ENCODE peak calls at places on chromosome 1, in five cellular contexts. One of them, this sample, is unnamed.

GRCh38 chr1:7704214-7705047 is 66.7 kb upstream of the VAMP3 start:
- DNase-seq in fibroblast of lung: peak; percentile 85
- DNase-seq in neural progenitor cell: peak; percentile 98
- DNase-seq in GM23338: peak; percentile 96
- DNase-seq in keratinocyte: peak; percentile 25
- DNase-seq in this sample: peak; percentile 97

GRCh38 chr1:25820247-25821111 is 725 bp downstream of the MTFR1L start:
- DNase-seq in fibroblast of lung: peak; percentile 61
- DNase-seq in neural progenitor cell: peak; percentile 76
- DNase-seq in GM23338: peak; percentile 80
- DNase-seq in keratinocyte: no peak
- DNase-seq in this sample: peak; percentile 78

GRCh38 chr1:199956005-199956404 is 71.5 kb upstream of the NR5A2 start:
- DNase-seq in fibroblast of lung: no peak
- DNase-seq in neural progenitor cell: peak; percentile 16
- DNase-seq in GM23338: no peak
- DNase-seq in keratinocyte: no peak
- DNase-seq in this sample: peak; percentile 37

GRCh38 chr1:186183219-186183618 is 191.8 kb downstream of the TPR start:
- DNase-seq in fibroblast of lung: peak; percentile 68
- DNase-seq in neural progenitor cell: no peak
- DNase-seq in GM23338: no peak
- DNase-seq in keratinocyte: peak; percentile 67
- DNase-seq in this sample: no peak

GRCh38 chr1:24952413-24952841 is 22.4 kb upstream of the RUNX3 start:
- DNase-seq in fibroblast of lung: no peak
- DNase-seq in neural progenitor cell: no peak
- DNase-seq in GM23338: no peak
- DNase-seq in keratinocyte: peak; percentile 40
- DNase-seq in this sample: no peak

GRCh38 chr1:225880636-225881035 is 1.5 kb downstream of the TMEM63A start:
- DNase-seq in fibroblast of lung: no peak
- DNase-seq in neural progenitor cell: no peak
- DNase-seq in GM23338: no peak
- DNase-seq in keratinocyte: no peak
- DNase-seq in this sample: no peak

GRCh38 chr1:68015960-68016359 is 34.5 kb downstream of the DIRAS3 start:
- DNase-seq in fibroblast of lung: no peak
- DNase-seq in neural progenitor cell: no peak
- DNase-seq in GM23338: no peak
- DNase-seq in keratinocyte: no peak
- DNase-seq in this sample: no peak

GRCh38 chr1:220300442-220301121 is 28.3 kb upstream of the RAB3GAP2 start:
- DNase-seq in fibroblast of lung: peak; percentile 93
- DNase-seq in neural progenitor cell: peak; percentile 39
- DNase-seq in GM23338: peak; percentile 64
- DNase-seq in keratinocyte: peak; percentile 19
- DNase-seq in this sample: peak; percentile 88

GRCh38 chr1:19654886-19655717 is 9.6 kb upstream of the HTR6 start:
- DNase-seq in fibroblast of lung: no peak
- DNase-seq in neural progenitor cell: no peak
- DNase-seq in GM23338: no peak
- DNase-seq in keratinocyte: no peak
- DNase-seq in this sample: no peak

GRCh38 chr1:86503477-86504129 is 34.9 kb downstream of the CLCA1 start:
- DNase-seq in fibroblast of lung: no peak
- DNase-seq in neural progenitor cell: peak; percentile 33
- DNase-seq in GM23338: peak; percentile 34
- DNase-seq in keratinocyte: no peak
- DNase-seq in this sample: peak; percentile 35

GRCh38 chr1:86504130-86504479 is 35.4 kb downstream of the CLCA1 start:
- DNase-seq in fibroblast of lung: peak; percentile 44
- DNase-seq in neural progenitor cell: peak; percentile 40
- DNase-seq in GM23338: peak; percentile 12
- DNase-seq in keratinocyte: no peak
- DNase-seq in this sample: peak; percentile 39

GRCh38 chr1:86502721-86503430 is 34.1 kb downstream of the CLCA1 start:
- DNase-seq in fibroblast of lung: peak; percentile 41
- DNase-seq in neural progenitor cell: peak; percentile 58
- DNase-seq in GM23338: peak; percentile 94
- DNase-seq in keratinocyte: peak; percentile 42
- DNase-seq in this sample: peak; percentile 82

GRCh38 chr1:86500731-86501130 is 32.0 kb downstream of the CLCA1 start:
- DNase-seq in fibroblast of lung: no peak
- DNase-seq in neural progenitor cell: no peak
- DNase-seq in GM23338: no peak
- DNase-seq in keratinocyte: no peak
- DNase-seq in this sample: no peak

GRCh38 chr1:86499987-86500593 is 31.4 kb downstream of the CLCA1 start:
- DNase-seq in fibroblast of lung: no peak
- DNase-seq in neural progenitor cell: peak; percentile 81
- DNase-seq in GM23338: peak; percentile 93
- DNase-seq in keratinocyte: no peak
- DNase-seq in this sample: peak; percentile 70
- H2AFZ ChIP-seq in fibroblast of lung: no peak overlapping the region
- H2AFZ ChIP-seq in neural progenitor cell: no peak overlapping the region
- H2AFZ ChIP-seq in GM23338: no peak overlapping the region
- H2AFZ ChIP-seq in keratinocyte: no peak overlapping the region
- H2AFZ ChIP-seq in this sample: no peak overlapping the region

GRCh38 chr1:39928809-39929587 is 25.9 kb upstream of the MFSD2A start:
- DNase-seq in fibroblast of lung: no peak
- DNase-seq in neural progenitor cell: no peak
- DNase-seq in GM23338: no peak
- DNase-seq in keratinocyte: no peak
- DNase-seq in this sample: no peak

GRCh38 chr1:39926820-39927219 is 25.1 kb upstream of the MYCL start:
- DNase-seq in fibroblast of lung: no peak
- DNase-seq in neural progenitor cell: no peak
- DNase-seq in GM23338: no peak
- DNase-seq in keratinocyte: no peak
- DNase-seq in this sample: no peak

GRCh38 chr1:39925727-39926342 is 24.1 kb upstream of the MYCL start:
- DNase-seq in fibroblast of lung: no peak
- DNase-seq in neural progenitor cell: no peak
- DNase-seq in GM23338: no peak
- DNase-seq in keratinocyte: no peak
- DNase-seq in this sample: no peak

GRCh38 chr1:39927538-39927937 is 25.8 kb upstream of the MYCL start:
- DNase-seq in fibroblast of lung: no peak
- DNase-seq in neural progenitor cell: no peak
- DNase-seq in GM23338: no peak
- DNase-seq in keratinocyte: no peak
- DNase-seq in this sample: no peak

DNA sequence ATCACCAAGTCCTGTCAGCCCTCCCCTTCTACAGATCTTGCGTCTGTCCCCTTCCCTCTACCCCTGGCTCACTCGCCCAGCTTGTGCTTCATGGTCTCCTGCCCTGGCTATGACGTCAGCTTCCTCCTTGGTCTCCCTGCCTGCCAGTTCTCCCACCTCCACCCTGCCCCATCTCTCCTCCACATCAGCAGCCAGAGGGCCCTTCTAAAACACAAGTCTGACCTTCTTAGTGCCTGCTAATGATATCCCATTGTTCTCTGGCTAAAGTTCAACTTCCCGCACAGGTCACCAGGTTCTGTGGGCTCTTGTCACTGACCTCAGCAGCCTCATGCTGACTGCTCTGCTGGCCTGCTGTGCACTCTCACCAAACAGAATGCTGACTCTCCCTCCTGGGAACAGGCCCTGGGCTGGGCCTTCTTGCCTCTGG is 24.6 kb upstream of the MYCL start:
- DNase-seq in fibroblast of lung: peak; percentile 33
- DNase-seq in neural progenitor cell: no peak
- DNase-seq in GM23338: no peak
- DNase-seq in keratinocyte: no peak
- DNase-seq in this sample: no peak
- H2AFZ ChIP-seq in fibroblast of lung: no peak overlapping the region
- H2AFZ ChIP-seq in neural progenitor cell: no peak overlapping the region
- H2AFZ ChIP-seq in GM23338: no peak overlapping the region
- H2AFZ ChIP-seq in keratinocyte: peak overlapping the region; percentile 1
- H2AFZ ChIP-seq in this sample: no peak overlapping the region

GRCh38 chr1:65425697-65426096 is 5.2 kb downstream of the LEPR start:
- DNase-seq in fibroblast of lung: peak; percentile 88
- DNase-seq in neural progenitor cell: peak; percentile 18
- DNase-seq in GM23338: peak; percentile 69
- DNase-seq in keratinocyte: no peak
- DNase-seq in this sample: no peak
- H2AFZ ChIP-seq in fibroblast of lung: no peak overlapping the region
- H2AFZ ChIP-seq in neural progenitor cell: no peak overlapping the region
- H2AFZ ChIP-seq in GM23338: no peak overlapping the region
- H2AFZ ChIP-seq in keratinocyte: no peak overlapping the region
- H2AFZ ChIP-seq in this sample: no peak overlapping the region

DNA sequence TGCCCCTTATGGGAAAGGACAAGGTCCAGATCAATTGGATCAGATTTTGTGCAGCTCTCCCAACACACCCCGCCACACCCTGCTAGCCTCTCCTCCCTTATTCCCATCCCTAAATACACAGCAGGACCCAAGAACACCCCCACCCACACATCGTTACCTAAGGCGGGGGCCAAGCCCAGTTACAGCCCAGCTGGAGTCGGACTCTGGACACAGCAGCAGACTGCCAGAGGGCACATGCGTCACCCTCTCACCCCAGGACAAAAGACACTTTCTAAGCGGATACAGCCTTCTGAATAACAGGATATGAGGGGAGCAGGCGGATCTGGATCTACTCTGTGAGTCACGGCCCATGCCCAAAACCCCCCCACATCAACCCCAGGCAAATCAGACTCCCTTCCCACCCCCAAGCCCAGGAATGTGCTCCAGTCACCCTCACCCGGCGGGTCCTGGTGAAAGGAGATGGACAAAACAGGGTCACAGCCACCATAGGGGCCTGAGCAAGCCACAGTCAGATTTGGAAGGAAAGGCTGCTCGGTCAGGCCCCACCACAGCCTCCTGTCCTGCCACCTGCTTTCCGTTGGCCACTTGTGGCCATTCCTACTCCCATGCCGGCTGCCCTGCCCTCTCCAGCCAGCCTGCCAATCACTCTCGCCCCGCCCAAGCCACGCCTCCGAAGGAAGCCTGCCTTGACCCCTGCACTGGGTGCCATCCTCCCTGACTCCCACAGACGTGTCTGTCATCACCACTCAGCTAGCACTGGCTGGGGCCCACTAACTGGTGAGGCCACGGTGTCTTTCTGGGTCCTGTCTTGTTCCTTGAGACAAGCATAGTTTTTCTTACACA is 4.0 kb downstream of the S100A16 start:
- DNase-seq in fibroblast of lung: peak; percentile 95
- DNase-seq in neural progenitor cell: peak; percentile 77
- DNase-seq in GM23338: peak; percentile 83
- DNase-seq in keratinocyte: no peak
- DNase-seq in this sample: peak; percentile 79
- H2AFZ ChIP-seq in fibroblast of lung: no peak overlapping the region
- H2AFZ ChIP-seq in neural progenitor cell: peak overlapping the region; percentile 66
- H2AFZ ChIP-seq in GM23338: peak overlapping the region; percentile 84
- H2AFZ ChIP-seq in keratinocyte: no peak overlapping the region
- H2AFZ ChIP-seq in this sample: no peak overlapping the region

GRCh38 chr1:150151291-150152181 is 1.8 kb downstream of the PLEKHO1 start:
- DNase-seq in fibroblast of lung: no peak
- DNase-seq in neural progenitor cell: no peak
- DNase-seq in GM23338: no peak
- DNase-seq in keratinocyte: no peak
- DNase-seq in this sample: no peak
- H2AFZ ChIP-seq in fibroblast of lung: no peak overlapping the region
- H2AFZ ChIP-seq in neural progenitor cell: no peak overlapping the region
- H2AFZ ChIP-seq in GM23338: peak overlapping the region; percentile 80
- H2AFZ ChIP-seq in keratinocyte: no peak overlapping the region
- H2AFZ ChIP-seq in this sample: no peak overlapping the region

GRCh38 chr1:116496898-116497297 is 73.9 kb downstream of the CD58 start:
- DNase-seq in fibroblast of lung: no peak
- DNase-seq in neural progenitor cell: no peak
- DNase-seq in GM23338: no peak
- DNase-seq in keratinocyte: no peak
- DNase-seq in this sample: no peak

GRCh38 chr1:116495534-116495933 is 75.3 kb downstream of the CD58 start:
- DNase-seq in fibroblast of lung: peak; percentile 57
- DNase-seq in neural progenitor cell: no peak
- DNase-seq in GM23338: no peak
- DNase-seq in keratinocyte: no peak
- DNase-seq in this sample: no peak

GRCh38 chr1:116496380-116496779 is 74.4 kb downstream of the CD58 start:
- DNase-seq in fibroblast of lung: no peak
- DNase-seq in neural progenitor cell: no peak
- DNase-seq in GM23338: no peak
- DNase-seq in keratinocyte: no peak
- DNase-seq in this sample: peak; percentile 34

GRCh38 chr1:116498789-116499628 is 71.8 kb downstream of the CD58 start:
- DNase-seq in fibroblast of lung: peak; percentile 51
- DNase-seq in neural progenitor cell: peak; percentile 84
- DNase-seq in GM23338: peak; percentile 89
- DNase-seq in keratinocyte: no peak
- DNase-seq in this sample: peak; percentile 85

GRCh38 chr1:116497660-116498059 is 73.2 kb downstream of the CD58 start:
- DNase-seq in fibroblast of lung: peak; percentile 88
- DNase-seq in neural progenitor cell: no peak
- DNase-seq in GM23338: no peak
- DNase-seq in keratinocyte: no peak
- DNase-seq in this sample: peak; percentile 26
- H2AFZ ChIP-seq in fibroblast of lung: no peak overlapping the region
- H2AFZ ChIP-seq in neural progenitor cell: peak overlapping the region; percentile 58
- H2AFZ ChIP-seq in GM23338: no peak overlapping the region
- H2AFZ ChIP-seq in keratinocyte: no peak overlapping the region
- H2AFZ ChIP-seq in this sample: no peak overlapping the region

DNA sequence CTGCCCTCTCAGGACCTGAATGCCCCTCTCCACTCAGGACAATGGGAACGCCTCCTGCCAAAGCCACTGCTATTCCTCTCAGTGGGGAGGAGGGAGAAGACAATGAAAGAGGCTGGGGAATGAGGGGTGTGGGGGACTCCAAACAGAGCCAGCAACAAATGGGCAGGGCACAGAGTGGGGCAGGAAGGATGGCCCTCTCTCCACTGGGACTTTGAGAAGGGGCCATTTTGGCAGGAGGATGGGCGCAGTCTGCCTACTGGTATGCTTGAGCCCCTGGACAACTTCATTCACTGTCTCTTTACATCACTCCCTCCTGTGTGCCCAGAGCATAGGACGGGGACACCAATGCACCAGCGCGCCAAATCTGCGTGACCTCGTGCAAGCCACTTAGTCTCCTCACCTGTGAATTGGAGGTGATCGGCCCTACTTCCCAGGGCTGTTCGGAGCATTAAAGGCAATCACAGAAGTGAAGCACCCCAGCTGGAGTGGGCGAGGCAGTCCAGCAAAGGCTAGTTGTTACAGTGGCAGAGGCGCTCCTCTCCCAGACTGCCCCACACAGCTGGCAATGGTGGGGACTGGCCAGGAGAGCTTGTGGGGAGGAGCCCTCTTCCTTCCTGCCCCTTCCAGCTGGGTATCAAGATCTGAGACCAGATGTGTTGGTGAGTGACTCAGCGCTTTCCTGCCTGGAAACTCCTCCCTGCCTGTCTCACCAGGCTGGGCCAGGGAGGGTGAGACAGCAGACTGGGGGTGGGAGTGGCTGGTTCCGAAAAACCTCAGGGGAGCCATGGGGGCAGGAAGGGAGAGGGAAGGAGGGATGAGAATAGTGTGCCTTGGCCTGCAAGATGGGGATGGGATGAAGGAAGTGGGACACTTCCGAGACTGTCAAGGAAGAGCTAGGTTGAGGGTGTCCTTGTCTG is 22.4 kb upstream of the SYNC start:
- DNase-seq in fibroblast of lung: peak; percentile 95
- DNase-seq in neural progenitor cell: peak; percentile 41
- DNase-seq in GM23338: peak; percentile 72
- DNase-seq in keratinocyte: peak; percentile 88
- DNase-seq in this sample: peak; percentile 79
- H2AFZ ChIP-seq in fibroblast of lung: peak overlapping the region; percentile 22
- H2AFZ ChIP-seq in neural progenitor cell: peak overlapping the region; percentile 59
- H2AFZ ChIP-seq in GM23338: peak overlapping the region; percentile 90
- H2AFZ ChIP-seq in keratinocyte: peak overlapping the region; percentile 80
- H2AFZ ChIP-seq in this sample: peak overlapping the region; percentile 33

GRCh38 chr1:39047374-39048229 is 21.5 kb downstream of the NDUFS5 start:
- DNase-seq in fibroblast of lung: peak; percentile 97
- DNase-seq in neural progenitor cell: no peak
- DNase-seq in GM23338: no peak
- DNase-seq in keratinocyte: no peak
- DNase-seq in this sample: peak; percentile 72
- H2AFZ ChIP-seq in fibroblast of lung: no peak overlapping the region
- H2AFZ ChIP-seq in neural progenitor cell: no peak overlapping the region
- H2AFZ ChIP-seq in GM23338: no peak overlapping the region
- H2AFZ ChIP-seq in keratinocyte: no peak overlapping the region
- H2AFZ ChIP-seq in this sample: no peak overlapping the region

This sample was measured in hepatocyte.